ENCODE peak calls at places on chromosome 17, in nine cellular contexts. I is HepG2, H is HCT116, Z is thyroid gland, O is Peyer's patch, U is A549, Y is lower leg skin, C is H1, B is transverse colon. L is an unnamed sample.

GRCh38 chr17:9151091-9151490 is 129.8 kb downstream of the NTN1 start:
- DNase-seq in C (no peak), Z (no peak), Y (no peak), O (no peak), I (peak; percentile 77), H (no peak), B (no peak), U (no peak), L (no peak)

GRCh38 chr17:50132104-50132794 is 2.3 kb upstream of the SAMD14 start:
- DNase-seq in B (no peak), O (no peak), H (no peak), I (no peak), C (no peak), Z (no peak), Y (no peak), U (no peak), L (no peak)

GRCh38 chr17:78184311-78184710 is 2.5 kb downstream of the TK1 start:
- DNase-seq in I (no peak), B (no peak), O (no peak), H (no peak), U (no peak), Z (peak; percentile 59), Y (no peak), C (no peak), L (no peak)

GRCh38 chr17:57834146-57834741 is 15.6 kb downstream of the MRPS23 start:
- DNase-seq in H (no peak), B (no peak), U (no peak), O (no peak), I (no peak), Y (no peak), C (peak; percentile 64), Z (peak; percentile 96), L (no peak)

GRCh38 chr17:17304521-17304985 is 1.4 kb downstream of the NT5M start:
- DNase-seq in B (no peak), U (no peak), I (no peak), Y (no peak), Z (no peak), C (no peak), H (no peak), O (no peak), L (no peak)

GRCh38 chr17:42414782-42415409 is 8.2 kb downstream of the CAVIN1 start:
- DNase-seq in I (no peak), Y (no peak), Z (peak; percentile 80), H (no peak), B (no peak), U (no peak), C (no peak), O (no peak), L (no peak)

GRCh38 chr17:73822371-73822770 is 178.1 kb upstream of the SDK2 start:
- DNase-seq in Z (no peak), O (no peak), B (no peak), Y (no peak), I (no peak), C (no peak), U (no peak), H (no peak), L (peak; percentile 25)

GRCh38 chr17:47703671-47704070 is 9.7 kb downstream of the TBKBP1 start:
- DNase-seq in Y (no peak), Z (no peak), B (no peak), O (no peak), I (no peak), U (no peak), H (no peak), C (no peak), L (no peak)

GRCh38 chr17:79065105-79065670 is 9.4 kb upstream of the ENGASE start:
- DNase-seq in C (peak; percentile 76), U (peak; percentile 73), I (peak; percentile 43), H (peak; percentile 52), O (peak; percentile 51), B (peak; percentile 75), Z (peak; percentile 29), Y (no peak), L (peak; percentile 54)

GRCh38 chr17:60145006-60145935 is 4.5 kb upstream of the CA4 start:
- DNase-seq in I (no peak), B (no peak), O (peak; percentile 7), H (no peak), Z (no peak), U (no peak), C (peak; percentile 49), Y (no peak), L (no peak)

GRCh38 chr17:66427134-66427533 is 124.7 kb downstream of the PRKCA start:
- DNase-seq in B (no peak), U (no peak), Z (no peak), H (no peak), Y (no peak), I (no peak), O (no peak), C (no peak), L (no peak)

GRCh38 chr17:50469671-50470305 is 1.1 kb upstream of the CHAD start:
- DNase-seq in C (no peak), H (no peak), I (no peak), Z (no peak), Y (no peak), B (no peak), O (no peak), U (no peak), L (no peak)

GRCh38 chr17:4721203-4722135 is 9.8 kb upstream of the MED11 start:
- DNase-seq in C (no peak), B (peak; percentile 78), I (peak; percentile 95), Y (no peak), O (peak; percentile 78), U (peak; percentile 95), H (peak; percentile 48), Z (no peak), L (no peak)

GRCh38 chr17:4898351-4898750 is 985 bp upstream of the C17orf107 start:
- DNase-seq in H (no peak), C (no peak), I (no peak), Z (no peak), B (no peak), U (no peak), Y (no peak), O (no peak), L (no peak)

GRCh38 chr17:79589669-79590270 is 21.1 kb downstream of the RBFOX3 start:
- DNase-seq in U (no peak), Y (no peak), Z (no peak), I (no peak), B (no peak), C (no peak), H (no peak), O (no peak), L (no peak)

GRCh38 chr17:60601443-60602384 is 1.7 kb downstream of the PPM1D start:
- DNase-seq in I (peak; percentile 88), Y (peak; percentile 40), H (peak; percentile 60), C (peak; percentile 63), Z (peak; percentile 35), U (peak; percentile 74), B (peak; percentile 60), O (no peak), L (no peak)

GRCh38 chr17:17086585-17086984 is 44.3 kb downstream of the MPRIP start:
- DNase-seq in H (no peak), U (no peak), Y (no peak), B (peak; percentile 4), O (no peak), Z (no peak), I (no peak), C (no peak), L (no peak)

GRCh38 chr17:79646721-79647455 is 36.0 kb upstream of the RBFOX3 start:
- DNase-seq in C (peak; percentile 26), Y (peak; percentile 3), O (no peak), Z (no peak), H (no peak), U (no peak), I (no peak), B (no peak), L (peak; percentile 54)

GRCh38 chr17:13545941-13546340 is 55.8 kb downstream of the HS3ST3A1 start:
- DNase-seq in U (no peak), H (no peak), I (no peak), Y (no peak), C (no peak), O (no peak), Z (no peak), B (no peak), L (no peak)

GRCh38 chr17:17750881-17751280 is 69.6 kb downstream of the RAI1 start:
- DNase-seq in Z (no peak), I (no peak), Y (no peak), U (no peak), C (no peak), O (no peak), H (no peak), B (peak; percentile 29), L (no peak)

GRCh38 chr17:75268931-75269330 is 2.1 kb downstream of the MIF4GD start:
- DNase-seq in Z (no peak), U (no peak), B (no peak), C (no peak), H (no peak), Y (no peak), I (no peak), O (no peak), L (no peak)
- TF ChIP-seq POLR2A in Z (no peak), U (no peak), B (peak; percentile 25), C (no peak), H (peak; percentile 38), Y (no peak), I (no peak), O (no peak), L (no peak)

GRCh38 chr17:33657181-33657580 is 364.1 kb upstream of the ASIC2 start:
- DNase-seq in Y (no peak), H (no peak), B (no peak), C (no peak), U (no peak), O (no peak), Z (no peak), I (no peak), L (no peak)

GRCh38 chr17:33653389-33653788 is 360.3 kb upstream of the ASIC2 start:
- DNase-seq in I (no peak), Y (no peak), O (no peak), C (no peak), H (no peak), Z (no peak), U (no peak), B (no peak), L (no peak)

GRCh38 chr17:33647976-33648375 is 354.9 kb upstream of the ASIC2 start:
- DNase-seq in O (no peak), H (no peak), I (no peak), U (peak; percentile 44), B (no peak), C (no peak), Z (no peak), Y (no peak), L (no peak)

GRCh38 chr17:33651631-33652030 is 358.5 kb upstream of the ASIC2 start:
- DNase-seq in B (no peak), I (no peak), Z (no peak), U (peak; percentile 36), Y (no peak), H (no peak), O (no peak), C (no peak), L (no peak)
- TF ChIP-seq POLR2A in B (no peak), I (no peak), Z (no peak), U (no peak), Y (no peak), H (no peak), O (no peak), C (no peak), L (no peak)

GRCh38 chr17:27339836-27340550 is 46.1 kb downstream of the WSB1 start:
- DNase-seq in U (peak; percentile 88), Z (no peak), B (no peak), Y (no peak), H (peak; percentile 78), I (peak; percentile 46), O (no peak), C (no peak), L (no peak)
- TF ChIP-seq POLR2A in U (no peak), Z (no peak), B (no peak), Y (no peak), H (no peak), I (no peak), O (no peak), C (no peak), L (no peak)

GRCh38 chr17:75589017-75589918 is 1.7 kb downstream of the MYO15B start:
- DNase-seq in B (peak; percentile 97), H (peak; percentile 71), C (peak; percentile 94), I (peak; percentile 78), Y (peak; percentile 94), Z (peak; percentile 96), O (peak; percentile 99), U (peak; percentile 91), L (peak; percentile 98)
- TF ChIP-seq POLR2A in B (no peak), H (no peak), C (no peak), I (peak; percentile 72), Y (no peak), Z (peak; percentile 88), O (no peak), U (peak; percentile 23), L (peak; percentile 62)